ENCODE peak calls at places on chromosome 4, in eight cellular contexts. S, I, U, M, K, O, F and N are unnamed samples. For H3K4me1, the result is how much of the 10 kb centered on the place peaks cover.

GRCh38 chr4:10161840-10162239 is 45.2 kb upstream of the WDR1 start:
- DNase-seq in S (no peak), I (no peak), U (no peak), M (no peak), K (no peak), O (no peak), F (no peak), N (no peak)

GRCh38 chr4:20341121-20341758 is 89.5 kb downstream of the SLIT2 start:
- DNase-seq in S (no peak), I (no peak), U (no peak), M (no peak), K (no peak), O (no peak), F (no peak), N (no peak)

GRCh38 chr4:120056249-120056648 is 10.4 kb downstream of the MAD2L1 start:
- DNase-seq in S (no peak), I (no peak), U (no peak), M (no peak), K (no peak), O (no peak), F (no peak), N (no peak)

GRCh38 chr4:40831462-40831861 is 81.7 kb downstream of the NSUN7 start:
- DNase-seq in S (no peak), I (no peak), U (no peak), M (no peak), K (no peak), O (no peak), F (no peak), N (no peak)

GRCh38 chr4:68892861-68893260 is 58.7 kb downstream of the UGT2A3 start:
- DNase-seq in S (no peak), I (no peak), U (no peak), M (no peak), K (no peak), O (no peak), F (no peak), N (no peak)

GRCh38 chr4:136900706-136901105 is 631.6 kb downstream of the PCDH18 start:
- DNase-seq in S (no peak), I (no peak), U (no peak), M (no peak), K (no peak), O (no peak), F (no peak), N (no peak)

GRCh38 chr4:3719836-3720235 is 46.3 kb upstream of the ADRA2C start:
- DNase-seq in S (no peak), I (no peak), U (no peak), M (no peak), K (no peak), O (no peak), F (no peak), N (no peak)

GRCh38 chr4:11301075-11301660 is 127.5 kb downstream of the HS3ST1 start:
- DNase-seq in S (no peak), I (no peak), U (no peak), M (no peak), K (peak), O (no peak), F (no peak), N (no peak)

GRCh38 chr4:48967626-48968025 is 18.4 kb upstream of the CWH43 start:
- DNase-seq in S (peak), I (no peak), U (no peak), M (no peak), K (no peak), O (no peak), F (no peak), N (no peak)

GRCh38 chr4:173182403-173182802 is 13.8 kb downstream of the GALNT7 start:
- DNase-seq in S (no peak), I (no peak), U (no peak), M (no peak), K (no peak), O (no peak), F (no peak), N (no peak)

GRCh38 chr4:150952167-150952845 is 62.8 kb downstream of the LRBA start:
- DNase-seq in S (no peak), I (no peak), U (no peak), M (no peak), K (no peak), O (no peak), F (no peak), N (no peak)

GRCh38 chr4:80500593-80500992 is 165.1 kb downstream of the CFAP299 start:
- DNase-seq in S (no peak), I (no peak), U (no peak), M (no peak), K (no peak), O (no peak), F (no peak), N (no peak)

GRCh38 chr4:155738548-155738947 is 20.3 kb upstream of the GUCY1B1 start:
- DNase-seq in S (no peak), I (no peak), U (no peak), M (no peak), K (no peak), O (no peak), F (no peak), N (no peak)

GRCh38 chr4:186715077-186715476 is 8.6 kb downstream of the FAT1 start:
- DNase-seq in S (no peak), I (no peak), U (no peak), M (no peak), K (no peak), O (no peak), F (no peak), N (no peak)

GRCh38 chr4:142414336-142414945 is 431.7 kb downstream of the INPP4B start:
- DNase-seq in S (no peak), I (no peak), U (no peak), M (no peak), K (no peak), O (no peak), F (no peak), N (no peak)

GRCh38 chr4:155758500-155759371 is at the start of gene GUCY1B1:
- DNase-seq in S (peak), I (peak), U (peak), M (peak), K (peak), O (peak), F (peak), N (peak)

GRCh38 chr4:3851881-3852280 is 85.7 kb downstream of the ADRA2C start:
- DNase-seq in S (no peak), I (no peak), U (no peak), M (no peak), K (no peak), O (no peak), F (no peak), N (no peak)

GRCh38 chr4:39889226-39889625 is 88.5 kb downstream of the PDS5A start:
- DNase-seq in S (no peak), I (no peak), U (no peak), M (no peak), K (no peak), O (no peak), F (no peak), N (no peak)

GRCh38 chr4:121950212-121950679 is 1.6 kb downstream of the TRPC3 start:
- DNase-seq in S (no peak), I (peak), U (peak), M (peak), K (peak), O (peak), F (peak), N (peak)

GRCh38 chr4:152556283-152556682 is 20.4 kb upstream of the FBXW7 start:
- DNase-seq in S (no peak), I (no peak), U (no peak), M (no peak), K (no peak), O (no peak), F (no peak), N (no peak)

GRCh38 chr4:150305995-150306394 is 227.8 kb downstream of the DCLK2 start:
- DNase-seq in S (no peak), I (no peak), U (no peak), M (no peak), K (no peak), O (no peak), F (no peak), N (no peak)

GRCh38 chr4:140865830-140866229 is 109.6 kb upstream of the TBC1D9 start:
- DNase-seq in S (no peak), I (no peak), U (no peak), M (no peak), K (no peak), O (no peak), F (no peak), N (no peak)

GRCh38 chr4:88159137-88159725 is 792 bp upstream of the ABCG2 start:
- DNase-seq in S (no peak), I (peak), U (no peak), M (peak), K (no peak), O (no peak), F (no peak), N (no peak)

GRCh38 chr4:70713453-70714026 is 8.2 kb upstream of the RUFY3 start:
- DNase-seq in S (no peak), I (no peak), U (no peak), M (no peak), K (no peak), O (no peak), F (no peak), N (no peak)

GRCh38 chr4:577499-578450 is 1.7 kb upstream of the TMEM271 start:
- DNase-seq in S (no peak), I (no peak), U (no peak), M (no peak), K (no peak), O (no peak), F (no peak), N (no peak)

GRCh38 chr4:184019084-184019483 is 114.0 kb downstream of the STOX2 start:
- DNase-seq in S (no peak), I (no peak), U (no peak), M (no peak), K (no peak), O (no peak), F (no peak), N (no peak)

GRCh38 chr4:40254961-40255721 is 58.3 kb downstream of the RHOH start:
- DNase-seq in S (no peak), I (no peak), U (no peak), M (no peak), K (no peak), O (no peak), F (no peak), N (no peak)

GRCh38 chr4:8319061-8319460 is 49.5 kb downstream of the HTRA3 start:
- DNase-seq in S (no peak), I (no peak), U (no peak), M (peak), K (no peak), O (peak), F (peak), N (peak)

DNA sequence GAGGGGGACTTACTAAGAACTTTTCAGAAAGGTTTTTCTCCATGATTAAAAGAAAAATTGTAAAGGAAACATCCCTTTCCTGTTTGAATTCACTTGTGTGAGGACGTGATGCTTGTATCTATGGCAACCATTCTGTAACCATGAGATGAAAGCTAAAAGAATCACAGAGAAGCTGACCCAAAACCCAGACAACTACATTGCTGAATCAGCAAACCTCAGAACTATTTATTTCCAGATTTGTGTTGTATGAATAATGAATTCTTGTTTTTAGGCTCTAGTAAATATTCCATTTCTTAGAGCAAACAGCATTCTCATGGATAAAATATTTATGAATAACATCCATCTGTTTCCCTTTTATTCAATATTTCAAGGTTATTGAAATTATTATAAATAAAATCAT is 91.2 kb downstream of the RCHY1 start:
- DNase-seq in S (no peak), I (no peak), U (no peak), M (no peak), K (no peak), O (no peak), F (no peak), N (no peak)
- H3K4me1 ChIP-seq in S (under half), I (under half), U (under half), M (under half), K (under half), O (under half), F (under half), N (under half)

DNA sequence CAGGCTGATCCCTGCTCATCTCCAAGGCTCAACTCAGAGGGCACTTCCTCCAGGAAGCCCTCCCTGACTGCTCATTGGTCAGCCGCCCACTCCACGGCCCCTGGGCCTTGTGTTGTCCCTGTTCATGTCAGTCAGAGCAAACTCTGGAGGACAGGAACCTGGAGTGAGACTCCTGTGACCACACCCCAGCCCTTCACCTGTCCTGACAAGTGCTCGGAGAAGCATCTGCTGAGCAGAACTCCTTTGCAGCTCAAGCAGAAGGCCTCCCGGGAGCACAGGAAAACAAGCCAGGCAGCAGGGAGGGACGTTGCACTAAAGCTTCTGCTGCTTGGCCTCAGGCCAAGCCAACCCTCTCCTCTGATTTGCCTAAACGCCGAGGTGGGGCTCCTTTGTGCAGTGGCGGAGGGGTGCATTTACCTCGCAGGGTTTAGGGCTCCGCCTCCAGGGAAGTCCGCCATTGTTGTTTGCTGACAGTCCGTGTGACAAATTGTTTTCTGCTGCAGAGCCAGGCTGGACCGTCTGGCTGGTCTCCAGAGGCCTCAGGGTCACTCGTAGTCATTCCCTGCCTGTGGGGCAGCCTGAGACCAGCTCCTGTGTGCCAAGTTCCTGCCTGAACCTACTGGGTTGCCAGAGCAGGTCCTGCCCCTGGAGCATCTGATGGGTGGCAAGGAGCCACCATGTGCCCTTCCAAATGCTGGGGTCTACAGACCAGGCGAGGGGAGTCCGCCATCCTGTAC is 61.8 kb downstream of the C4orf50 start:
- DNase-seq in S (no peak), I (no peak), U (no peak), M (peak), K (no peak), O (peak), F (peak), N (no peak)
- TF ChIP-seq EP300 in S (no peak), I (no peak), U (no peak), M (no peak), K (no peak), O (no peak), F (no peak), N (no peak)

GRCh38 chr4:187839765-187840164 is 155.8 kb upstream of the ZFP42 start:
- DNase-seq in S (no peak), I (no peak), U (no peak), M (no peak), K (no peak), O (no peak), F (no peak), N (no peak)
- TF ChIP-seq POLR2A in S (no peak), I (no peak), U (no peak), M (no peak), K (no peak), O (no peak), F (no peak), N (no peak)

DNA sequence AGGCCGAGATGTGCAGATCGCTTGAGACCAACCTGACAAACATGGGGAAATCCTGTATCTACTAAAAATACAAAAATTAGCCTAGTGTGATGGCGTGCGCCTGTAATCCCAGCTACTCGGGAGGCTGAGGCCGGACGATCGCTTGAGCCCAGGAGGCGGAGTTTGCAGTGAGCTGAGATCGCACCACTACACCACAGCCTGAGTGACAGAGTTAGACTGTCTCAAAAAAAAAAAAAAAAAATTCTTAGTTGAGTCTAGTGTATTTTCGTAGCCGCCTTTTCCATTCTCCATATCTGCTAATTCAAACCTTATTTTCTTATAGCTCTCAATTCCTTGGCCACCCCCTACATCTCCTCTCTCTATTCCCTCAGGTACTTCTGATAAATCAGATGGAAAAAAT is 978 bp downstream of the POLR2B start:
- DNase-seq in S (no peak), I (no peak), U (no peak), M (no peak), K (peak), O (no peak), F (no peak), N (no peak)
- H3K4me1 ChIP-seq in S (half or more), I (under half), U (under half), M (under half), K (half or more), O (under half), F (half or more), N (under half)

GRCh38 chr4:158079661-158080060 is 93.2 kb downstream of the GASK1B start:
- DNase-seq in S (no peak), I (no peak), U (no peak), M (no peak), K (no peak), O (no peak), F (no peak), N (peak)
- TF ChIP-seq EP300 in S (no peak), I (no peak), U (no peak), M (no peak), K (no peak), O (no peak), F (no peak), N (no peak)

DNA sequence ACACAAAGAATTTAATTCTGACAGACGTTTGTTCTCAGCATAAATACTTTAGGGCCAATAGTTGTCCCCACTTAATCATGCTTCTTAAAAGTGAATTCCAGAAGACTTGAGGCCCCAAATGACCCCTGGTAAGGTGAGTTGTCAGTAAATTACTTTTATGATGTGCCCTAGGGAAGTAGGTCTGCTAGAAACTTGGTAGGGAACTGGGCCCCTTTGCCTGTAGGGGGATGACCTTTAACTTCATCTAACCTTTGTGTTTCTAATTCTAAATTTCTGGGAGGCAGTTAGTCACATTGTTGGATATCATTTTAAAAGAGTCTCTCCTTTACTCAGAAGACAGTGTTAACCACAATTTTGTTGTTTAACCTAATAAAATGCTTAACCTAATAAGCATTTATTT is 28.8 kb downstream of the HHIP start:
- DNase-seq in S (no peak), I (no peak), U (no peak), M (no peak), K (no peak), O (no peak), F (no peak), N (no peak)
- TF ChIP-seq POLR2A in S (no peak), I (no peak), U (no peak), M (no peak), K (no peak), O (no peak), F (no peak), N (no peak)

GRCh38 chr4:87031946-87032345 is 97.1 kb downstream of the AFF1 start:
- DNase-seq in S (no peak), I (no peak), U (no peak), M (no peak), K (no peak), O (no peak), F (no peak), N (no peak)
- H3K4me1 ChIP-seq in S (half or more), I (half or more), U (half or more), M (half or more), K (half or more), O (under half), F (half or more), N (half or more)